ENCODE peak calls at places on chromosomes 11 and 22, in nine cellular contexts. One of them, this sample, is unnamed.

GRCh38 chr22:36385491-36386350 is 2.0 kb downstream of the MYH9 start:
- DNase-seq in activated T-cell treated with anti-CD3 and anti-CD28 coated beads, Interleukin-2, amount 50 U/mL, for 1 hour: peak
- DNase-seq in GM18507: no peak
- DNase-seq in activated naive CD8-positive, alpha-beta T cell treated with anti-CD3 and anti-CD28 coated beads, Interleukin-2, amount 50 U/mL, for 24 hours: peak
- DNase-seq in activated naive CD4-positive, alpha-beta T cell: no peak
- DNase-seq in epithelial cell of prostate: no peak
- DNase-seq in HFF-Myc: no peak
- DNase-seq in GM06990: no peak
- DNase-seq in non-pigmented ciliary epithelial cell: no peak
- DNase-seq in this sample: peak

GRCh38 chr11:64926689-64927088 is 2.2 kb downstream of the PPP2R5B start:
- DNase-seq in activated T-cell treated with anti-CD3 and anti-CD28 coated beads, Interleukin-2, amount 50 U/mL, for 1 hour: no peak
- DNase-seq in GM18507: no peak
- DNase-seq in activated naive CD8-positive, alpha-beta T cell treated with anti-CD3 and anti-CD28 coated beads, Interleukin-2, amount 50 U/mL, for 24 hours: no peak
- DNase-seq in activated naive CD4-positive, alpha-beta T cell: no peak
- DNase-seq in epithelial cell of prostate: no peak
- DNase-seq in HFF-Myc: no peak
- DNase-seq in GM06990: no peak
- DNase-seq in non-pigmented ciliary epithelial cell: no peak
- DNase-seq in this sample: no peak

GRCh38 chr11:61378713-61379313 is 13.6 kb upstream of the TMEM216 start:
- DNase-seq in activated T-cell treated with anti-CD3 and anti-CD28 coated beads, Interleukin-2, amount 50 U/mL, for 1 hour: no peak
- DNase-seq in GM18507: no peak
- DNase-seq in activated naive CD8-positive, alpha-beta T cell treated with anti-CD3 and anti-CD28 coated beads, Interleukin-2, amount 50 U/mL, for 24 hours: no peak
- DNase-seq in activated naive CD4-positive, alpha-beta T cell: no peak
- DNase-seq in epithelial cell of prostate: peak
- DNase-seq in HFF-Myc: peak
- DNase-seq in GM06990: no peak
- DNase-seq in non-pigmented ciliary epithelial cell: peak
- DNase-seq in this sample: no peak

GRCh38 chr22:28297504-28297903 is 378.4 kb upstream of the PITPNB start:
- DNase-seq in activated T-cell treated with anti-CD3 and anti-CD28 coated beads, Interleukin-2, amount 50 U/mL, for 1 hour: no peak
- DNase-seq in GM18507: no peak
- DNase-seq in activated naive CD8-positive, alpha-beta T cell treated with anti-CD3 and anti-CD28 coated beads, Interleukin-2, amount 50 U/mL, for 24 hours: no peak
- DNase-seq in activated naive CD4-positive, alpha-beta T cell: no peak
- DNase-seq in epithelial cell of prostate: no peak
- DNase-seq in HFF-Myc: no peak
- DNase-seq in GM06990: peak
- DNase-seq in non-pigmented ciliary epithelial cell: no peak
- DNase-seq in this sample: no peak

GRCh38 chr11:44899959-44900358 is 50.7 kb downstream of the TP53I11 start:
- DNase-seq in activated T-cell treated with anti-CD3 and anti-CD28 coated beads, Interleukin-2, amount 50 U/mL, for 1 hour: peak
- DNase-seq in GM18507: no peak
- DNase-seq in activated naive CD8-positive, alpha-beta T cell treated with anti-CD3 and anti-CD28 coated beads, Interleukin-2, amount 50 U/mL, for 24 hours: peak
- DNase-seq in activated naive CD4-positive, alpha-beta T cell: no peak
- DNase-seq in epithelial cell of prostate: no peak
- DNase-seq in HFF-Myc: peak
- DNase-seq in GM06990: peak
- DNase-seq in non-pigmented ciliary epithelial cell: no peak
- DNase-seq in this sample: no peak

GRCh38 chr11:100957499-100957898 is 172.1 kb downstream of the PGR start:
- DNase-seq in activated T-cell treated with anti-CD3 and anti-CD28 coated beads, Interleukin-2, amount 50 U/mL, for 1 hour: no peak
- DNase-seq in GM18507: no peak
- DNase-seq in activated naive CD8-positive, alpha-beta T cell treated with anti-CD3 and anti-CD28 coated beads, Interleukin-2, amount 50 U/mL, for 24 hours: no peak
- DNase-seq in activated naive CD4-positive, alpha-beta T cell: no peak
- DNase-seq in epithelial cell of prostate: no peak
- DNase-seq in HFF-Myc: no peak
- DNase-seq in GM06990: no peak
- DNase-seq in non-pigmented ciliary epithelial cell: no peak
- DNase-seq in this sample: no peak

GRCh38 chr11:30567148-30567547 is 19.0 kb downstream of the MPPED2 start:
- DNase-seq in activated T-cell treated with anti-CD3 and anti-CD28 coated beads, Interleukin-2, amount 50 U/mL, for 1 hour: no peak
- DNase-seq in GM18507: no peak
- DNase-seq in activated naive CD8-positive, alpha-beta T cell treated with anti-CD3 and anti-CD28 coated beads, Interleukin-2, amount 50 U/mL, for 24 hours: no peak
- DNase-seq in activated naive CD4-positive, alpha-beta T cell: no peak
- DNase-seq in epithelial cell of prostate: no peak
- DNase-seq in HFF-Myc: no peak
- DNase-seq in GM06990: no peak
- DNase-seq in non-pigmented ciliary epithelial cell: no peak
- DNase-seq in this sample: no peak

GRCh38 chr11:64745523-64746328 is 1.8 kb upstream of the RASGRP2 start:
- DNase-seq in activated T-cell treated with anti-CD3 and anti-CD28 coated beads, Interleukin-2, amount 50 U/mL, for 1 hour: peak
- DNase-seq in GM18507: peak
- DNase-seq in activated naive CD8-positive, alpha-beta T cell treated with anti-CD3 and anti-CD28 coated beads, Interleukin-2, amount 50 U/mL, for 24 hours: peak
- DNase-seq in activated naive CD4-positive, alpha-beta T cell: peak
- DNase-seq in epithelial cell of prostate: no peak
- DNase-seq in HFF-Myc: no peak
- DNase-seq in GM06990: peak
- DNase-seq in non-pigmented ciliary epithelial cell: peak
- DNase-seq in this sample: peak

GRCh38 chr11:125074511-125075241 is 11.6 kb downstream of the SLC37A2 start:
- DNase-seq in activated T-cell treated with anti-CD3 and anti-CD28 coated beads, Interleukin-2, amount 50 U/mL, for 1 hour: no peak
- DNase-seq in GM18507: no peak
- DNase-seq in activated naive CD8-positive, alpha-beta T cell treated with anti-CD3 and anti-CD28 coated beads, Interleukin-2, amount 50 U/mL, for 24 hours: no peak
- DNase-seq in activated naive CD4-positive, alpha-beta T cell: no peak
- DNase-seq in epithelial cell of prostate: no peak
- DNase-seq in HFF-Myc: no peak
- DNase-seq in GM06990: no peak
- DNase-seq in non-pigmented ciliary epithelial cell: no peak
- DNase-seq in this sample: no peak

GRCh38 chr11:119977584-119977860 is 160.4 kb downstream of the TRIM29 start:
- DNase-seq in activated T-cell treated with anti-CD3 and anti-CD28 coated beads, Interleukin-2, amount 50 U/mL, for 1 hour: no peak
- DNase-seq in GM18507: no peak
- DNase-seq in activated naive CD8-positive, alpha-beta T cell treated with anti-CD3 and anti-CD28 coated beads, Interleukin-2, amount 50 U/mL, for 24 hours: no peak
- DNase-seq in activated naive CD4-positive, alpha-beta T cell: no peak
- DNase-seq in epithelial cell of prostate: no peak
- DNase-seq in HFF-Myc: no peak
- DNase-seq in GM06990: no peak
- DNase-seq in non-pigmented ciliary epithelial cell: no peak
- DNase-seq in this sample: no peak

GRCh38 chr11:2951235-2952110 is 22.3 kb upstream of the PHLDA2 start:
- DNase-seq in activated T-cell treated with anti-CD3 and anti-CD28 coated beads, Interleukin-2, amount 50 U/mL, for 1 hour: no peak
- DNase-seq in GM18507: no peak
- DNase-seq in activated naive CD8-positive, alpha-beta T cell treated with anti-CD3 and anti-CD28 coated beads, Interleukin-2, amount 50 U/mL, for 24 hours: no peak
- DNase-seq in activated naive CD4-positive, alpha-beta T cell: no peak
- DNase-seq in epithelial cell of prostate: no peak
- DNase-seq in HFF-Myc: no peak
- DNase-seq in GM06990: no peak
- DNase-seq in non-pigmented ciliary epithelial cell: no peak
- DNase-seq in this sample: no peak

GRCh38 chr11:25596701-25597100 is 735.2 kb upstream of the ANO3 start:
- DNase-seq in activated T-cell treated with anti-CD3 and anti-CD28 coated beads, Interleukin-2, amount 50 U/mL, for 1 hour: no peak
- DNase-seq in GM18507: no peak
- DNase-seq in activated naive CD8-positive, alpha-beta T cell treated with anti-CD3 and anti-CD28 coated beads, Interleukin-2, amount 50 U/mL, for 24 hours: no peak
- DNase-seq in activated naive CD4-positive, alpha-beta T cell: no peak
- DNase-seq in epithelial cell of prostate: no peak
- DNase-seq in HFF-Myc: no peak
- DNase-seq in GM06990: no peak
- DNase-seq in non-pigmented ciliary epithelial cell: no peak
- DNase-seq in this sample: no peak

GRCh38 chr11:3609416-3610265 is 32.2 kb downstream of the ART5 start:
- DNase-seq in activated T-cell treated with anti-CD3 and anti-CD28 coated beads, Interleukin-2, amount 50 U/mL, for 1 hour: peak
- DNase-seq in GM18507: peak
- DNase-seq in activated naive CD8-positive, alpha-beta T cell treated with anti-CD3 and anti-CD28 coated beads, Interleukin-2, amount 50 U/mL, for 24 hours: peak
- DNase-seq in activated naive CD4-positive, alpha-beta T cell: no peak
- DNase-seq in epithelial cell of prostate: no peak
- DNase-seq in HFF-Myc: peak
- DNase-seq in GM06990: no peak
- DNase-seq in non-pigmented ciliary epithelial cell: peak
- DNase-seq in this sample: no peak

GRCh38 chr22:21726650-21727049 is 8.9 kb downstream of the YPEL1 start:
- DNase-seq in activated T-cell treated with anti-CD3 and anti-CD28 coated beads, Interleukin-2, amount 50 U/mL, for 1 hour: no peak
- DNase-seq in GM18507: no peak
- DNase-seq in activated naive CD8-positive, alpha-beta T cell treated with anti-CD3 and anti-CD28 coated beads, Interleukin-2, amount 50 U/mL, for 24 hours: peak
- DNase-seq in activated naive CD4-positive, alpha-beta T cell: no peak
- DNase-seq in epithelial cell of prostate: no peak
- DNase-seq in HFF-Myc: no peak
- DNase-seq in GM06990: no peak
- DNase-seq in non-pigmented ciliary epithelial cell: no peak
- DNase-seq in this sample: peak

GRCh38 chr11:208917-209260 is 1.4 kb downstream of the RIC8A start:
- DNase-seq in activated T-cell treated with anti-CD3 and anti-CD28 coated beads, Interleukin-2, amount 50 U/mL, for 1 hour: no peak
- DNase-seq in GM18507: no peak
- DNase-seq in activated naive CD8-positive, alpha-beta T cell treated with anti-CD3 and anti-CD28 coated beads, Interleukin-2, amount 50 U/mL, for 24 hours: no peak
- DNase-seq in activated naive CD4-positive, alpha-beta T cell: no peak
- DNase-seq in epithelial cell of prostate: no peak
- DNase-seq in HFF-Myc: no peak
- DNase-seq in GM06990: no peak
- DNase-seq in non-pigmented ciliary epithelial cell: no peak
- DNase-seq in this sample: no peak

GRCh38 chr11:74276581-74276980 is 34.9 kb downstream of the P4HA3 start:
- DNase-seq in activated T-cell treated with anti-CD3 and anti-CD28 coated beads, Interleukin-2, amount 50 U/mL, for 1 hour: no peak
- DNase-seq in GM18507: no peak
- DNase-seq in activated naive CD8-positive, alpha-beta T cell treated with anti-CD3 and anti-CD28 coated beads, Interleukin-2, amount 50 U/mL, for 24 hours: no peak
- DNase-seq in activated naive CD4-positive, alpha-beta T cell: no peak
- DNase-seq in epithelial cell of prostate: no peak
- DNase-seq in HFF-Myc: no peak
- DNase-seq in GM06990: no peak
- DNase-seq in non-pigmented ciliary epithelial cell: no peak
- DNase-seq in this sample: no peak

GRCh38 chr11:85685131-85685819 is 720 bp downstream of the CCDC89 start:
- DNase-seq in activated T-cell treated with anti-CD3 and anti-CD28 coated beads, Interleukin-2, amount 50 U/mL, for 1 hour: no peak
- DNase-seq in GM18507: no peak
- DNase-seq in activated naive CD8-positive, alpha-beta T cell treated with anti-CD3 and anti-CD28 coated beads, Interleukin-2, amount 50 U/mL, for 24 hours: no peak
- DNase-seq in activated naive CD4-positive, alpha-beta T cell: no peak
- DNase-seq in epithelial cell of prostate: no peak
- DNase-seq in HFF-Myc: no peak
- DNase-seq in GM06990: no peak
- DNase-seq in non-pigmented ciliary epithelial cell: no peak
- DNase-seq in this sample: no peak

GRCh38 chr22:44242946-44243724 is 62.4 kb downstream of the PARVG start:
- DNase-seq in activated T-cell treated with anti-CD3 and anti-CD28 coated beads, Interleukin-2, amount 50 U/mL, for 1 hour: no peak
- DNase-seq in GM18507: no peak
- DNase-seq in activated naive CD8-positive, alpha-beta T cell treated with anti-CD3 and anti-CD28 coated beads, Interleukin-2, amount 50 U/mL, for 24 hours: no peak
- DNase-seq in activated naive CD4-positive, alpha-beta T cell: no peak
- DNase-seq in epithelial cell of prostate: no peak
- DNase-seq in HFF-Myc: no peak
- DNase-seq in GM06990: no peak
- DNase-seq in non-pigmented ciliary epithelial cell: no peak
- DNase-seq in this sample: no peak

GRCh38 chr11:70640408-70640807 is 242.1 kb downstream of the CTTN start:
- DNase-seq in activated T-cell treated with anti-CD3 and anti-CD28 coated beads, Interleukin-2, amount 50 U/mL, for 1 hour: no peak
- DNase-seq in GM18507: no peak
- DNase-seq in activated naive CD8-positive, alpha-beta T cell treated with anti-CD3 and anti-CD28 coated beads, Interleukin-2, amount 50 U/mL, for 24 hours: no peak
- DNase-seq in activated naive CD4-positive, alpha-beta T cell: no peak
- DNase-seq in epithelial cell of prostate: no peak
- DNase-seq in HFF-Myc: no peak
- DNase-seq in GM06990: no peak
- DNase-seq in non-pigmented ciliary epithelial cell: no peak
- DNase-seq in this sample: no peak

GRCh38 chr22:24106385-24107381 is 74.6 kb upstream of the SUSD2 start:
- DNase-seq in activated T-cell treated with anti-CD3 and anti-CD28 coated beads, Interleukin-2, amount 50 U/mL, for 1 hour: peak
- DNase-seq in GM18507: no peak
- DNase-seq in activated naive CD8-positive, alpha-beta T cell treated with anti-CD3 and anti-CD28 coated beads, Interleukin-2, amount 50 U/mL, for 24 hours: peak
- DNase-seq in activated naive CD4-positive, alpha-beta T cell: no peak
- DNase-seq in epithelial cell of prostate: no peak
- DNase-seq in HFF-Myc: no peak
- DNase-seq in GM06990: peak
- DNase-seq in non-pigmented ciliary epithelial cell: no peak
- DNase-seq in this sample: peak

GRCh38 chr11:134724779-134725140 is 312.7 kb upstream of the B3GAT1 start:
- DNase-seq in activated T-cell treated with anti-CD3 and anti-CD28 coated beads, Interleukin-2, amount 50 U/mL, for 1 hour: no peak
- DNase-seq in GM18507: no peak
- DNase-seq in activated naive CD8-positive, alpha-beta T cell treated with anti-CD3 and anti-CD28 coated beads, Interleukin-2, amount 50 U/mL, for 24 hours: no peak
- DNase-seq in activated naive CD4-positive, alpha-beta T cell: no peak
- DNase-seq in epithelial cell of prostate: no peak
- DNase-seq in HFF-Myc: no peak
- DNase-seq in GM06990: no peak
- DNase-seq in non-pigmented ciliary epithelial cell: no peak
- DNase-seq in this sample: no peak

GRCh38 chr22:28857288-28857687 is 26.1 kb upstream of the ZNRF3 start:
- DNase-seq in activated T-cell treated with anti-CD3 and anti-CD28 coated beads, Interleukin-2, amount 50 U/mL, for 1 hour: no peak
- DNase-seq in GM18507: no peak
- DNase-seq in activated naive CD8-positive, alpha-beta T cell treated with anti-CD3 and anti-CD28 coated beads, Interleukin-2, amount 50 U/mL, for 24 hours: no peak
- DNase-seq in activated naive CD4-positive, alpha-beta T cell: no peak
- DNase-seq in epithelial cell of prostate: no peak
- DNase-seq in HFF-Myc: no peak
- DNase-seq in GM06990: no peak
- DNase-seq in non-pigmented ciliary epithelial cell: no peak
- DNase-seq in this sample: no peak

GRCh38 chr11:18315893-18316292 is 6.0 kb downstream of the HPS5 start:
- DNase-seq in activated T-cell treated with anti-CD3 and anti-CD28 coated beads, Interleukin-2, amount 50 U/mL, for 1 hour: no peak
- DNase-seq in GM18507: no peak
- DNase-seq in activated naive CD8-positive, alpha-beta T cell treated with anti-CD3 and anti-CD28 coated beads, Interleukin-2, amount 50 U/mL, for 24 hours: no peak
- DNase-seq in activated naive CD4-positive, alpha-beta T cell: no peak
- DNase-seq in epithelial cell of prostate: no peak
- DNase-seq in HFF-Myc: no peak
- DNase-seq in GM06990: no peak
- DNase-seq in non-pigmented ciliary epithelial cell: no peak
- DNase-seq in this sample: no peak

GRCh38 chr11:2516276-2517015 is 71.6 kb downstream of the KCNQ1 start:
- DNase-seq in activated T-cell treated with anti-CD3 and anti-CD28 coated beads, Interleukin-2, amount 50 U/mL, for 1 hour: peak
- DNase-seq in GM18507: no peak
- DNase-seq in activated naive CD8-positive, alpha-beta T cell treated with anti-CD3 and anti-CD28 coated beads, Interleukin-2, amount 50 U/mL, for 24 hours: no peak
- DNase-seq in activated naive CD4-positive, alpha-beta T cell: no peak
- DNase-seq in epithelial cell of prostate: no peak
- DNase-seq in HFF-Myc: no peak
- DNase-seq in GM06990: no peak
- DNase-seq in non-pigmented ciliary epithelial cell: no peak
- DNase-seq in this sample: no peak

This sample was measured in natural killer cell.